ENCODE peak calls at places on chromosomes 4 and X, in six cellular contexts. B is tibial artery, L is left ventricle myocardium inferior, K is GM23338, T is lower lobe of right lung, W is kidney. M is an unnamed sample.

GRCh38 chr4:182680196-182680771 is 236.9 kb downstream of the DCTD start:
- DNase-seq in W (peak; percentile 57), K (no peak), L (peak; percentile 55), T (no peak), B (no peak), M (no peak)

GRCh38 chrX:71618303-71618721 is at the start of gene CXCR3:
- DNase-seq in L (peak; percentile 37), B (no peak), K (no peak), T (peak; percentile 54), W (no peak), M (peak; percentile 83)

GRCh38 chr4:159268607-159269006 is 165.7 kb downstream of the RAPGEF2 start:
- DNase-seq in T (no peak), B (no peak), L (no peak), W (no peak), K (no peak), M (no peak)

GRCh38 chrX:72470593-72471310 is 101.9 kb downstream of the HDAC8 start:
- DNase-seq in K (no peak), L (no peak), W (no peak), B (no peak), T (no peak), M (no peak)

GRCh38 chr4:108072300-108072699 is 82.6 kb downstream of the HADH start:
- DNase-seq in T (no peak), K (no peak), W (no peak), L (no peak), B (no peak), M (no peak)

GRCh38 chrX:23849241-23849640 is 58.5 kb downstream of the APOO start:
- DNase-seq in T (no peak), W (no peak), L (no peak), K (no peak), B (no peak), M (no peak)

GRCh38 chr4:150080875-150081274 is 2.6 kb downstream of the DCLK2 start:
- DNase-seq in T (no peak), K (no peak), W (no peak), B (no peak), L (no peak), M (no peak)

GRCh38 chrX:67353651-67354370 is 190.0 kb upstream of the AR start:
- DNase-seq in W (no peak), B (no peak), T (no peak), K (no peak), L (no peak), M (no peak)

GRCh38 chrX:109890910-109891502 is 111.9 kb upstream of the TMEM164 start:
- DNase-seq in T (peak; percentile 59), L (peak; percentile 15), W (no peak), K (peak; percentile 80), B (peak; percentile 64), M (peak; percentile 79)

GRCh38 chr4:26206981-26207380 is 113.8 kb upstream of the RBPJ start:
- DNase-seq in L (no peak), T (no peak), B (no peak), K (no peak), W (no peak), M (no peak)

GRCh38 chr4:187167126-187167525 is 443.5 kb upstream of the FAT1 start:
- DNase-seq in W (no peak), K (no peak), T (no peak), L (no peak), B (no peak), M (no peak)

GRCh38 chrX:21972721-21973120 is 32.2 kb downstream of the SMS start:
- DNase-seq in W (no peak), T (no peak), K (peak; percentile 27), L (no peak), B (no peak), M (no peak)

GRCh38 chrX:31268359-31268758 is 196.5 kb upstream of the FTHL17 start:
- DNase-seq in W (no peak), L (no peak), T (no peak), B (no peak), K (no peak), M (no peak)

DNA sequence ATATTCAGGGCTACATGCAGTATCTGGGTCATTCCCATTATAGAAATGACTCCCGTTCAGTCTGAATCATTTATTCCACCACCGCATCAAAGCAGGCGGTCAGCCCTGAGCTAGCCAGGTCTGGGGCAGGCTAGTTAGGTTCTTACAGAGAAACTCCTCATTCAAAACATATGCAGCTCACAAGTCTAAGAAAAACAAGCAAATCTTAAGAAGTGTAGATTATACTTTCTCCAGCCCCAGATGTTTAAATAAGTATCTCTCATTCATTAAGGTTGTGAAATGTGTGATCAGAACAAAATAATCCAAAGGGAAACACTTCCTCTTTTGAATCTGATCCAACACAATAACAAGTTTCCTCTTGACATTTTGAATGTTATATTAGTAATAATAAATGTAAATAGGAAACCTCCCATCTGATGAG is 441.9 kb downstream of the INPP4B start:
- DNase-seq in W (no peak), L (no peak), T (no peak), K (no peak), B (no peak), M (no peak)
- H3K4me1 ChIP-seq in W (peaks cover 4% of the 10 kb centered on the region), L (peaks cover 54% of the 10 kb centered on the region), T (peaks cover 19% of the 10 kb centered on the region), K (peaks cover 61% of the 10 kb centered on the region), B (no peaks in the 10 kb centered on the region), M (peaks cover 21% of the 10 kb centered on the region)

DNA sequence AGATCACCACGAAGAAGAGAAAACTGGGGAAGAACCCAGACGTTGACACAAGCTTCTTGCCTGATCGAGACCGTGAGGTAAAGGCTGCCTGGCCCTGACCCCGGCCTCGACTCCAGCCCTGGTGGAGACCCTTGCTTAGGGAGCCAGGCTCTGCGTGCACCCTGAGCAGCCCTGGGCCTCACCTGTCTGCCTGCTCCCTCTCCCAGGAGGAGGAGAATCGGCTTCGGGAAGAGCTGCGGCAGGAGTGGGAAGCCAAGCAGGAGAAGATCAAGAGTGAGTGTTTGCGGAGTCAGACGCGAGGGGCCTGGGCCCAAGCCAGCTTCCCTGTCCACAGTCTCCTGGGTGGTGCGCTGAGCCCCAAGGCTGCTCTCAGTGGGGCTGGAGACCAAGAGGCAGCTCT is 4.5 kb downstream of the FAM50A start:
- DNase-seq in W (peak; percentile 52), K (no peak), L (no peak), T (no peak), B (no peak), M (no peak)
- H3K36me3 ChIP-seq in W (peaks cover 7% of the 10 kb centered on the region), K (no peaks in the 10 kb centered on the region), L (peaks cover 32% of the 10 kb centered on the region), T (peaks cover 36% of the 10 kb centered on the region), B (peaks cover 23% of the 10 kb centered on the region), M (peaks cover 17% of the 10 kb centered on the region)

DNA sequence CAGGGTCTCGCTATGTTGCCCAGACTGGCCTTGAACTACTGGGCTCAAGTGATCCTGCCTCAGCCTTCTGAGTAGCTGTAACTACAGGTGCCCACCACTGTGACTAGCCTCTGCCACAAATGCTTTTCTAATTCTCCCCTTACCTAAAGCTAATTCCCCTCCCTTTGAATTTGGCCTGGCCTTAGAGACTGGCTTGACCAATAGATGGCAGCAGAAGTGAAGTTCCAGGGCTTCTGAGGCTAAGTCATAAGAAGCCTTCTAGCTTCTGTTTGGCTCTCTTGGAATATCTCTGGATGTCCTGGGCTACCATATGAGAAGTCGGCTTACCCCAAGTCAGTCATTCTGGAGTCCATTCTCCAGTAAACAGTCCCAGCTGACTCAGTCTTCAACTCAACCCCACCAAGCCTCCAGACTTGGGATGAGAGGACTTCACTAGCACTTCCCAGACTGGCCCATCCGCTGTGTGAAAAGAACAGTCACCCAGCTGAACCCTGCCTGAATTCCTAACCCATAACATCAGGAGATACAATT is 61.0 kb downstream of the HPRT1 start:
- DNase-seq in B (no peak), K (peak; percentile 80), T (no peak), W (no peak), L (no peak), M (no peak)
- TF ChIP-seq CTCF in B (peak; percentile 40), K (peak; percentile 80), T (peak; percentile 45), W (peak; percentile 54), L (peak; percentile 66), M (peak; percentile 39)

GRCh38 chrX:48934581-48935331 is 15.9 kb upstream of the PIM2 start:
- DNase-seq in T (no peak), K (no peak), L (no peak), B (no peak), W (no peak), M (no peak)
- H3K4me1 ChIP-seq in T (peaks cover 25% of the 10 kb centered on the region), K (peaks cover 4% of the 10 kb centered on the region), L (peaks cover 22% of the 10 kb centered on the region), B (no peaks in the 10 kb centered on the region), W (no peaks in the 10 kb centered on the region), M (peaks cover 47% of the 10 kb centered on the region)

DNA sequence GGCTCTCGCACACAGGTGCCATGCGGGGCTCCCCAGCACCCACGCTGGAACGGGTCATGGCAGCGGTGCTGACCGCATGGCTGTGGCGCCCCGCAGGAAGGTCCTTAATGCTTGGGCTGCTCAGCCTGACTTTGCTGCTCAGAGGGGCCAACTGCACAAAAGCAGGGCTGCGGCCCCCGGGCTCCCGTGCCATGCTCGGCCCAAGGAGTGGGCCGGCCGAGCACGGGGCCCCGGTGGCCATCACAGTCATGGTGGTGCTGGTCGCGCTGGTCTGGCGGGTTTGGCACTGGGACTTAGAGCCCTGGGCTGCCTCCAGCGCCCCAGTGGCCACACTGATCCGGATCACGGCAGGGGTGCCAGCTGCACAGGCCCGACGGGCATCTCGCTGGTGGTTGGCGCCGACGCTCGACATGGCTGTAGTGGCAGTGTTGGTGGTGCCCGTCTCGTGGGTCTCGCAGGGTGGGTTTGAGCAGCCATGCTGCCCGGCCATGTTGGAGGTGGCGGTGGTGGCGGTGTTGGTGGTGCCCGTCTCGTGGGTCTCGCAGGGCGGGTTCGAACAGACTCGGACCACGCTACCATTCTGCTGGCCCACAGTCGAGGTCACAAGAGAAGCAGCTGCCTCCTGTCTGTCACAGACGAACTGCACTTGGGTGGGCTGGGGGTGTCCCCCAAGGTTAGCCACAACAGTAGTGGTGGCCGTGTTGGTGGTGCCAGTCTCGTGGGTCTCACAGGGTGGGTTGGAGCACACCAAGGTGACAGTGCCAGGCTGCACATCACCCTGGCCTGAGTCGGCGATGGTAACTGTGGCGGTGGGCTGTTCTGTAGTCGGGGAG is 10.4 kb upstream of the RENBP start:
- DNase-seq in T (no peak), L (no peak), W (peak; percentile 80), B (no peak), K (no peak), M (peak; percentile 74)
- H3K36me3 ChIP-seq in T (peaks cover 98% of the 10 kb centered on the region), L (peaks cover 89% of the 10 kb centered on the region), W (peaks cover 38% of the 10 kb centered on the region), B (peaks cover 90% of the 10 kb centered on the region), K (no peaks in the 10 kb centered on the region), M (peaks cover 99% of the 10 kb centered on the region)

GRCh38 chr4:65599335-65599734 is 71.0 kb downstream of the EPHA5 start:
- DNase-seq in K (no peak), W (no peak), L (no peak), T (no peak), B (no peak), M (no peak)

GRCh38 chr4:65600656-65601055 is 69.6 kb downstream of the EPHA5 start:
- DNase-seq in K (no peak), T (no peak), W (no peak), B (no peak), L (no peak), M (no peak)

GRCh38 chr4:65604515-65604914 is 65.8 kb downstream of the EPHA5 start:
- DNase-seq in L (no peak), B (no peak), K (no peak), T (no peak), W (no peak), M (no peak)
- TF ChIP-seq CTCF in L (no peak), B (no peak), K (no peak), T (no peak), W (no peak), M (no peak)

DNA sequence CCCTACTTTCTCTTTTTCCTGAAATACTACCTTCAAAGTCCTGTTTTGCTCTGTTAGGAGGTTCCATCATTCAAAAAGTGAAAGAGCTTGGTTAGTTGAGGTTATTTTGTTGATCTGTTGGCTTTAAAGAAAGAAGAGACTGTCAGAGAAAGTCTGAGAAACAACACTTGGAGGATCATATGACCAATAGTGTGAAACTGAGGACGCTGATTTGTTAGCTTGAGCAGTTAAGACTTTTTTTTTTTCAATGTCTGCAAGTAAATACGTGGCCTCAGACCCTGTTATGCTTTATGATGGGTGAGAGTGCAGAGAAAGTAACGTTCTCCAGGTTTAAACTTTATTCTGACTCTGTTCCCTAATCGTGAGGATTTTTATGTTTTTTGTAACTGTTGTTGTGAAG is 45.9 kb downstream of the GAB1 start:
- DNase-seq in W (no peak), T (no peak), B (no peak), K (no peak), L (no peak), M (no peak)
- H3K4me1 ChIP-seq in W (peaks cover 48% of the 10 kb centered on the region), T (peaks cover 66% of the 10 kb centered on the region), B (peaks cover 41% of the 10 kb centered on the region), K (peaks cover 53% of the 10 kb centered on the region), L (peaks cover 98% of the 10 kb centered on the region), M (peaks cover 41% of the 10 kb centered on the region)